ENCODE peak calls at places on chromosomes 11 and 22, in nine cellular contexts. X is colonic mucosa, Y is endothelial cell, Z is psoas muscle, J is AG09319, N is GM12865, P is type B pancreatic cell, Q is adrenal gland, A is HFFc6. I is an unnamed sample.

GRCh38 chr22:24590596-24591173 is 2.2 kb downstream of the LRRC75B start:
- DNase-seq in X (no peak), Y (no peak), Z (no peak), J (no peak), N (no peak), P (no peak), Q (no peak), A (no peak), I (no peak)

GRCh38 chr11:67283490-67283963 is 5.6 kb upstream of the ANKRD13D start:
- DNase-seq in X (no peak), Y (no peak), Z (peak; percentile 15), J (no peak), N (no peak), P (no peak), Q (peak; percentile 16), A (no peak), I (no peak)

GRCh38 chr11:119982517-119983239 is 155.2 kb downstream of the TRIM29 start:
- DNase-seq in X (no peak), Y (no peak), Z (no peak), J (no peak), N (no peak), P (no peak), Q (no peak), A (no peak), I (no peak)

GRCh38 chr11:110565690-110566336 is 136.1 kb downstream of the FDX1 start:
- DNase-seq in X (no peak), Y (no peak), Z (no peak), J (no peak), N (no peak), P (no peak), Q (peak; percentile 19), A (no peak), I (no peak)

GRCh38 chr22:17592201-17592600 is 28.9 kb downstream of the SLC25A18 start:
- DNase-seq in X (no peak), Y (no peak), Z (no peak), J (no peak), N (no peak), P (no peak), Q (no peak), A (no peak), I (no peak)

GRCh38 chr11:116910378-116910777 is 73.0 kb upstream of the APOA1 start:
- DNase-seq in X (no peak), Y (no peak), Z (no peak), J (peak; percentile 5), N (no peak), P (no peak), Q (no peak), A (no peak), I (no peak)

GRCh38 chr11:76579047-76579751 is 91.3 kb downstream of the LRRC32 start:
- DNase-seq in X (no peak), Y (no peak), Z (peak; percentile 51), J (no peak), N (no peak), P (no peak), Q (peak; percentile 65), A (no peak), I (no peak)

GRCh38 chr11:78189851-78190250 is 1.1 kb downstream of the USP35 start:
- DNase-seq in X (no peak), Y (no peak), Z (no peak), J (no peak), N (peak; percentile 21), P (no peak), Q (peak; percentile 31), A (no peak), I (no peak)

GRCh38 chr11:12200359-12201015 is 90.1 kb downstream of the MICAL2 start:
- DNase-seq in X (no peak), Y (no peak), Z (no peak), J (peak; percentile 78), N (no peak), P (no peak), Q (no peak), A (peak; percentile 90), I (no peak)

GRCh38 chr11:74006743-74007304 is 2.1 kb downstream of the UCP3 start:
- DNase-seq in X (no peak), Y (no peak), Z (no peak), J (no peak), N (no peak), P (no peak), Q (no peak), A (no peak), I (no peak)

GRCh38 chr11:126337472-126338241 is 17.8 kb upstream of the ST3GAL4 start:
- DNase-seq in X (no peak), Y (no peak), Z (no peak), J (no peak), N (peak; percentile 28), P (no peak), Q (no peak), A (no peak), I (no peak)

GRCh38 chr11:2517386-2518064 is 72.7 kb downstream of the KCNQ1 start:
- DNase-seq in X (peak; percentile 12), Y (peak; percentile 2), Z (peak; percentile 10), J (no peak), N (no peak), P (peak; percentile 64), Q (peak; percentile 9), A (no peak), I (no peak)

GRCh38 chr11:27218498-27219038 is 144.4 kb downstream of the CCDC34 start:
- DNase-seq in X (no peak), Y (no peak), Z (no peak), J (no peak), N (no peak), P (no peak), Q (no peak), A (peak; percentile 95), I (peak; percentile 93)

GRCh38 chr11:119567667-119568582 is 145.0 kb upstream of the THY1 start:
- DNase-seq in X (no peak), Y (no peak), Z (no peak), J (peak; percentile 86), N (peak; percentile 75), P (peak; percentile 51), Q (no peak), A (peak; percentile 90), I (peak; percentile 65)

DNA sequence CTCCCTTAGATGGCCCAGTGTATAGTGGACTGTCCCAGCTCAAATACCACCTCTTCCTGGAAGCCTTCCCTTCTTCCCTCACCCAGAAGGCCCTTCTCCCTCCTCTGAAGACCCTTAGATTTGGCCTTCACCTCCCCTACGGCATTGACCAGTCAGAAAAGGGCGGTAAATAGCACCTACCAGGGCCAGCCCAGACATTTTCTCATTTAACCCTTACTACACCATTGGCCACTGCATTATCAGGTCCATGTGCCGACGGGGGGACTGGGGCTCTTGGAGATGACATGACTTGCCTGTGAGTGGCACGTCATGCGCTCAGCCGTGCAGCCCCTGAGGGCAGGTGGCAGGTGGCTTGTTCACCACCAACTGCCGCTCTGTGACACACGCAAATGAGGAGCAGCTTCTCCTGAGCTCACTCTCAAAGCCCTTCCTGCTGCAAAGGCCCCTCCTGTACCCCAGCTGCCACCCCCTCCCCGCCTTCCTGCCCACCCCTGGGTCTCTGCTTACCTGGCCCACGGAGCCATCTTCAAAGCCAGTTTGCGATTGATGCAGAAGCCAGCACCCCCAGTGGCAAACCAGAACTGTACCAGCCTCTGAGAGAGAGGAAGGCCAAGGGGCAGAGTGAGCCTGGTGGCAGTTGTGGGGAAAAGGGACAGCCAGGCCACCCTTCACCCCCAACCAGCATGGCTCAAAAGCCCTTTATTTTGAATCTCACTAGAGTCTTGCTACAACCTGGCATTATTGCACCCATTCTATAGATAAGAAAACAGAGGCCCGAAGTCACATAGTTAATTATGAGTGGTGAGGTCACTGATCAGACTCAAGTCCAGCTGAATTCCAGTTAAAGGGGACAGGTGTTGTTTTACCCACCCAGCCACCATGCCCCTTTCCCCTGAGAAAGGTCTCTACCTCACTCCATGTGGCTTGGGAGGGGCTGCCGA is 9.5 kb downstream of the MFNG start:
- DNase-seq in X (no peak), Y (no peak), Z (no peak), J (no peak), N (no peak), P (no peak), Q (no peak), A (no peak), I (no peak)
- TF ChIP-seq CTCF in X (no peak), Y (no peak), Z (no peak), J (no peak), N (no peak), P (no peak), Q (no peak), A (no peak), I (no peak)

DNA sequence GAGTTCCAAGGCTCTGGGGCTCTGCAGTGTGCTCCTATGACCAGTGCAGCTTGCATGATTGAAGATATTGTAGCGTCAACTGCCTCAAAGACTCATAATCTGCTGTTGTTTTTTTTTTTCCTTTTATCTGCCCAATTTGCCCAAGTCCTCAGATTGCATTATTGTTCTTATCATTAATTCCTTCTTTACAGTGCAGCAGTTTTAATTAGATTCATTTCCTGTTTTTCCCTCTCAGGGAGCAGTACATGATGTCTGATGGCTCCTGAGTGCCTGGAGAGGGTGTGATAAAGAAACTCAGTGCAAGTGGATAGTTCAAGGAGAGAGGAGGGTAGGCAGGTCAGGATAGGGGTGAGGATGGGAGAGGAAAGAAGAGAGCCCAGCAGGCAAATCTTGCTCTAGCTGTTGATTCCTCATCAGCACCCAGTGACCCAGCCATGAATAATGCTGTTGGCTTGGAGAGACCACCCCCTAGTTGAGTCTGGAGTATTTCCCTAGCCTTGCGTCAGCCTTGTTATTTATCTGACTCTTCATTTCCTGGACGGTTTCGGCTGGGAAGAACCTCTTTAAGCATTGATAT is 219.6 kb upstream of the SESN3 start:
- DNase-seq in X (no peak), Y (no peak), Z (no peak), J (peak; percentile 52), N (no peak), P (no peak), Q (no peak), A (no peak), I (peak; percentile 5)
- TF ChIP-seq CTCF in X (no peak), Y (no peak), Z (no peak), J (no peak), N (no peak), P (no peak), Q (no peak), A (no peak), I (no peak)

DNA sequence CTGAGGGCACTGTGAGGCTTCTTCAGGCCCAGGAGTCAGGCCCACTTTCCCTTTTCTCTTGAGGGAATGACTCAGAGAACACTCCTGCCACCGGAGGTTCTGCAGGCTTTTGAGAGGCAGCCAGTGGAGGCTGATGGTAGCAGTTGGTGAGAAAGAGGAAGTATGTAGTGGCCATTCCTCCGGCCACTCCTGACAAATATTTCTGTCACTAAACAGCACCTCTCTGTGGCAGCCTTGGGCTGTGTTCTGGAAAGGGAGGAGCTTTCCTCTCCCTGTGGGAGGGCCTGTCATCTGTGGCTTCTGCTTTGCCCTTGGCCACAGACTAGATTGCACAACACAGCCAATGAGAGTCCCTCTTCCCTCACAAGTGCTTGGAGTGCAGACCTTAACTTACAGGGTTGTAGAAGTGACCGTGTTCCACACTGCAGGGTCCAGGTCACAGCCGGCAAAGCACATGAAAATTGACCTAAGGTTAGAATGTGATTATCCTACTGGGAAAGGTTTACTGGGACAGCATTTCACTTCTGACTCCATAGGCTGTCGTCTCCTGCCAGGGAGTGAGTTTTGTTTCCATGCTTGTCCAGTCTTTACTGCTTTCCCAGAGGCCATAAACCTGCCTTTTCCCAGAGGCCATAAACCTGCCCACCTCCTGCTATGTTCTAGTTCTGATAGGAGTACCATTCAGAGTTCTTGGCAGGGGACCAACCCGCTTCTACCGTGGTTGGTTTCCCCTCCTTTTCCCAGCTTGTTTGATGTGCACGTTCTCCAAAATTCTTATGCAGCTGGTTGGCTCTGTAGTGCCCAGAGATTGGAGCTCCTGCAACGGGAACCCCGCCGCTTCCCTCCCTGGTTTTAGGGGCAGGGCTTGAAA is 33.3 kb downstream of the MARK2 start:
- DNase-seq in X (peak; percentile 90), Y (peak; percentile 44), Z (peak; percentile 78), J (peak; percentile 70), N (peak; percentile 91), P (no peak), Q (peak; percentile 96), A (peak; percentile 98), I (peak; percentile 86)
- TF ChIP-seq CTCF in X (peak; percentile 41), Y (no peak), Z (peak; percentile 50), J (peak; percentile 44), N (peak; percentile 55), P (peak; percentile 38), Q (peak; percentile 66), A (peak; percentile 70), I (peak; percentile 42)

GRCh38 chr22:38861927-38862326 is 10.1 kb downstream of the CBX6 start:
- DNase-seq in X (no peak), Y (no peak), Z (no peak), J (no peak), N (no peak), P (no peak), Q (no peak), A (no peak), I (no peak)
- TF ChIP-seq CTCF in X (no peak), Y (no peak), Z (no peak), J (no peak), N (no peak), P (no peak), Q (no peak), A (no peak), I (no peak)